ENCODE peak calls at places on chromosomes 4 and X, in seven cellular contexts. X is NCI-H524, P is RPMI7951, U is fibroblast of pulmonary artery, M is endothelial cell, O is SW 1271, E is iris pigment epithelial cell. Y is an unnamed sample.

GRCh38 chr4:87122252-87122651 is 98.2 kb downstream of the KLHL8 start:
- DNase-seq in E (peak; percentile 46), M (no peak), P (no peak), U (peak; percentile 27), O (no peak), X (no peak), Y (no peak)

GRCh38 chr4:7341486-7342222 is 93.1 kb downstream of the PSAPL1 start:
- DNase-seq in O (no peak), P (peak; percentile 48), X (no peak), U (no peak), E (no peak), M (no peak), Y (no peak)

GRCh38 chr4:185534850-185535761 is at the start of gene PDLIM3:
- DNase-seq in X (peak; percentile 42), E (peak; percentile 49), P (peak; percentile 58), M (peak; percentile 40), U (peak; percentile 75), O (no peak), Y (no peak)

GRCh38 chrX:3280706-3281105 is 65.7 kb downstream of the MXRA5 start:
- DNase-seq in P (no peak), M (no peak), U (no peak), X (no peak), O (no peak), E (no peak), Y (no peak)

GRCh38 chrX:150506486-150506885 is 61.9 kb upstream of the MTM1 start:
- DNase-seq in O (no peak), E (no peak), P (no peak), U (no peak), X (no peak), M (no peak), Y (no peak)

GRCh38 chr4:6840062-6840976 is 57.8 kb downstream of the KIAA0232 start:
- DNase-seq in E (peak; percentile 39), X (no peak), P (peak; percentile 75), M (no peak), U (peak; percentile 40), O (no peak), Y (no peak)

GRCh38 chrX:1281511-1281910 is 12.9 kb downstream of the CSF2RA start:
- DNase-seq in X (no peak), E (no peak), U (no peak), P (peak; percentile 60), M (no peak), O (no peak), Y (peak; percentile 23)

GRCh38 chr4:2924286-2924685 is 38.9 kb downstream of the NOP14 start:
- DNase-seq in X (no peak), O (no peak), M (no peak), E (no peak), U (no peak), P (no peak), Y (no peak)

GRCh38 chr4:168394556-168394955 is 76.0 kb upstream of the DDX60 start:
- DNase-seq in M (no peak), U (no peak), O (no peak), P (no peak), X (no peak), E (no peak), Y (no peak)

GRCh38 chr4:99856166-99856565 is 38.1 kb downstream of the LAMTOR3 start:
- DNase-seq in M (no peak), U (peak; percentile 62), X (no peak), P (peak; percentile 53), E (peak; percentile 82), O (no peak), Y (peak; percentile 23)

GRCh38 chr4:10584042-10584441 is 100.5 kb downstream of the CLNK start:
- DNase-seq in P (peak; percentile 46), E (peak; percentile 93), M (no peak), X (no peak), O (no peak), U (peak; percentile 95), Y (no peak)

GRCh38 chr4:122832732-122833131 is 6.1 kb downstream of the FGF2 start:
- DNase-seq in M (no peak), U (no peak), P (no peak), O (no peak), E (no peak), X (no peak), Y (no peak)

GRCh38 chr4:5971077-5971447 is 47.2 kb downstream of the C4orf50 start:
- DNase-seq in P (no peak), E (no peak), O (no peak), M (no peak), X (no peak), U (no peak), Y (no peak)

GRCh38 chr4:26062221-26062620 is 148.2 kb downstream of the SMIM20 start:
- DNase-seq in O (no peak), M (no peak), P (peak; percentile 65), X (no peak), U (no peak), E (no peak), Y (no peak)

GRCh38 chrX:107324493-107325310 is 118.3 kb downstream of the DNAAF6 start:
- DNase-seq in X (peak; percentile 25), O (no peak), P (peak; percentile 24), M (peak; percentile 76), E (peak; percentile 34), U (peak; percentile 35), Y (peak; percentile 10)

GRCh38 chr4:3640587-3640962 is 108.4 kb upstream of the LRPAP1 start:
- DNase-seq in P (peak; percentile 68), O (no peak), U (no peak), E (no peak), X (no peak), M (no peak), Y (peak; percentile 18)

GRCh38 chrX:119885554-119886428 is 9.9 kb upstream of the AKAP14 start:
- DNase-seq in O (no peak), M (no peak), E (peak; percentile 14), U (no peak), P (peak; percentile 55), X (no peak), Y (peak; percentile 26)

GRCh38 chr4:151031831-151032605 is 16.9 kb upstream of the LRBA start:
- DNase-seq in O (peak; percentile 1), P (peak; percentile 23), X (no peak), U (peak; percentile 70), M (no peak), E (peak; percentile 73), Y (peak; percentile 88)

GRCh38 chr4:138051157-138051556 is 191.0 kb downstream of the SLC7A11 start:
- DNase-seq in X (no peak), U (no peak), P (no peak), M (no peak), O (no peak), E (peak; percentile 80), Y (no peak)

GRCh38 chr4:140046573-140046972 is 107.4 kb downstream of the MAML3 start:
- DNase-seq in U (no peak), M (no peak), P (no peak), X (no peak), O (no peak), E (no peak), Y (no peak)

GRCh38 chrX:21946925-21947641 is 6.6 kb downstream of the SMS start:
- DNase-seq in U (peak; percentile 57), X (peak; percentile 51), O (no peak), M (no peak), P (peak; percentile 40), E (peak; percentile 67), Y (peak; percentile 17)

GRCh38 chr4:98314791-98315565 is 53.8 kb downstream of the RAP1GDS1 start:
- DNase-seq in U (peak; percentile 18), M (no peak), E (peak; percentile 47), P (no peak), O (no peak), X (no peak), Y (no peak)

GRCh38 chr4:85420831-85421230 is 54.1 kb upstream of the ARHGAP24 start:
- DNase-seq in M (no peak), E (no peak), O (no peak), U (peak; percentile 17), X (no peak), P (no peak), Y (no peak)

GRCh38 chrX:44245730-44246129 is 97.7 kb downstream of the EFHC2 start:
- DNase-seq in M (no peak), P (no peak), E (no peak), U (no peak), O (no peak), X (no peak), Y (no peak)

GRCh38 chrX:124086411-124086810 is 124.9 kb downstream of the STAG2 start:
- DNase-seq in E (peak; percentile 19), M (no peak), P (no peak), U (no peak), O (no peak), X (no peak), Y (no peak)

GRCh38 chr4:140996757-140997156 is 136.5 kb downstream of the RNF150 start:
- DNase-seq in O (no peak), X (no peak), P (peak; percentile 1), E (peak; percentile 83), M (no peak), U (peak; percentile 48), Y (no peak)

GRCh38 chrX:14038375-14039077 is 8.8 kb upstream of the GEMIN8 start:
- DNase-seq in U (no peak), O (no peak), X (no peak), M (no peak), E (no peak), P (no peak), Y (no peak)

GRCh38 chrX:120746153-120746552 is 116.3 kb upstream of the C1GALT1C1 start:
- DNase-seq in U (no peak), X (no peak), P (no peak), M (no peak), E (no peak), O (no peak), Y (no peak)

GRCh38 chr4:140247237-140247636 is 93.3 kb upstream of the MAML3 start:
- DNase-seq in X (no peak), P (no peak), U (no peak), M (no peak), O (no peak), E (no peak), Y (no peak)

GRCh38 chr4:53273726-53274125 is 92.1 kb downstream of the SCFD2 start:
- DNase-seq in O (no peak), P (peak; percentile 33), X (no peak), E (peak; percentile 75), M (no peak), U (peak; percentile 14), Y (no peak)

GRCh38 chrX:148133099-148133725 is 152.1 kb downstream of the FMR1NB start:
- DNase-seq in X (no peak), E (no peak), M (no peak), O (no peak), P (peak; percentile 1), U (peak; percentile 0), Y (peak; percentile 44)

GRCh38 chr4:153127773-153128494 is 76.3 kb upstream of the TRIM2 start:
- DNase-seq in X (peak; percentile 62), M (peak; percentile 90), E (peak; percentile 81), O (no peak), P (peak; percentile 72), U (peak; percentile 89), Y (peak; percentile 82)

GRCh38 chr4:152197211-152197610 is 338.7 kb downstream of the FBXW7 start:
- DNase-seq in E (no peak), P (no peak), O (no peak), M (no peak), U (no peak), X (no peak), Y (no peak)

GRCh38 chrX:110089656-110090404 is 86.9 kb downstream of the TMEM164 start:
- DNase-seq in E (peak; percentile 30), P (peak; percentile 66), X (no peak), U (peak; percentile 31), O (no peak), M (no peak), Y (no peak)

GRCh38 chr4:122503214-122503613 is 46.7 kb upstream of the IL2 start:
- DNase-seq in O (no peak), X (no peak), E (no peak), M (no peak), U (peak; percentile 38), P (no peak), Y (no peak)

GRCh38 chr4:179671609-179672008 is 2229.4 kb upstream of the AGA start:
- DNase-seq in P (no peak), M (no peak), X (no peak), E (no peak), U (no peak), O (no peak), Y (peak; percentile 9)

GRCh38 chr4:56871357-56871993 is 36.2 kb upstream of the REST start:
- DNase-seq in X (peak; percentile 26), P (no peak), M (peak; percentile 8), U (peak; percentile 12), E (peak; percentile 11), O (no peak), Y (no peak)

GRCh38 chrX:54540289-54540688 is 10.3 kb downstream of the GNL3L start:
- DNase-seq in P (no peak), O (no peak), U (peak; percentile 65), X (no peak), E (peak; percentile 79), M (no peak), Y (peak; percentile 42)